ENCODE peak calls at places on chromosomes 16 and 17, in five cellular contexts. F, R, L, G and A are unnamed samples. For H3K27me3, the result is how much of the 10 kb centered on the place peaks cover.

GRCh38 chr16:77963185-77964044 is 58.9 kb upstream of the CLEC3A start:
- DNase-seq in F (no peak), R (no peak), L (no peak), G (peak), A (no peak)

GRCh38 chr16:49725651-49726050 is 130.3 kb downstream of the ZNF423 start:
- DNase-seq in F (no peak), R (no peak), L (no peak), G (no peak), A (no peak)

GRCh38 chr16:70695351-70696070 is 9.7 kb upstream of the MTSS2 start:
- DNase-seq in F (no peak), R (peak), L (peak), G (peak), A (peak)

GRCh38 chr17:39144414-39144813 is 7.0 kb downstream of the PLXDC1 start:
- DNase-seq in F (no peak), R (peak), L (no peak), G (no peak), A (peak)

GRCh38 chr16:57041182-57042156 is 50.9 kb upstream of the CPNE2 start:
- DNase-seq in F (no peak), R (peak), L (no peak), G (peak), A (no peak)

GRCh38 chr17:10198509-10199249 is at the start of gene GAS7:
- DNase-seq in F (no peak), R (peak), L (peak), G (peak), A (peak)

GRCh38 chr16:89108412-89108811 is 14.8 kb downstream of the ACSF3 start:
- DNase-seq in F (no peak), R (no peak), L (no peak), G (no peak), A (no peak)

GRCh38 chr17:56217921-56218320 is 64.6 kb downstream of the ANKFN1 start:
- DNase-seq in F (no peak), R (no peak), L (no peak), G (no peak), A (no peak)

GRCh38 chr17:7177954-7178477 is 1.2 kb downstream of the ASGR1 start:
- DNase-seq in F (no peak), R (no peak), L (peak), G (no peak), A (peak)

GRCh38 chr17:7176107-7176851 is 2.9 kb downstream of the ASGR1 start:
- DNase-seq in F (no peak), R (no peak), L (no peak), G (no peak), A (no peak)

GRCh38 chr17:7177210-7177953 is 1.8 kb downstream of the ASGR1 start:
- DNase-seq in F (no peak), R (peak), L (peak), G (peak), A (peak)

GRCh38 chr17:7175363-7175733 is 3.8 kb downstream of the ASGR1 start:
- DNase-seq in F (no peak), R (no peak), L (no peak), G (no peak), A (no peak)

GRCh38 chr17:7176870-7177209 is 2.3 kb downstream of the ASGR1 start:
- DNase-seq in F (no peak), R (no peak), L (peak), G (no peak), A (peak)
- H3K27ac ChIP-seq in F (no peak), R (no peak), L (no peak), G (no peak), A (no peak)

GRCh38 chr17:81529437-81529803 is 1.2 kb downstream of the FSCN2 start:
- DNase-seq in F (no peak), R (no peak), L (no peak), G (no peak), A (no peak)

GRCh38 chr17:81528651-81529436 is 667 bp downstream of the FSCN2 start:
- DNase-seq in F (no peak), R (no peak), L (no peak), G (no peak), A (no peak)

GRCh38 chr17:81528384-81528650 is 140 bp downstream of the FSCN2 start:
- DNase-seq in F (no peak), R (no peak), L (no peak), G (no peak), A (no peak)

GRCh38 chr17:81526662-81527571 is 1.3 kb upstream of the FSCN2 start:
- DNase-seq in F (no peak), R (no peak), L (no peak), G (no peak), A (no peak)

DNA sequence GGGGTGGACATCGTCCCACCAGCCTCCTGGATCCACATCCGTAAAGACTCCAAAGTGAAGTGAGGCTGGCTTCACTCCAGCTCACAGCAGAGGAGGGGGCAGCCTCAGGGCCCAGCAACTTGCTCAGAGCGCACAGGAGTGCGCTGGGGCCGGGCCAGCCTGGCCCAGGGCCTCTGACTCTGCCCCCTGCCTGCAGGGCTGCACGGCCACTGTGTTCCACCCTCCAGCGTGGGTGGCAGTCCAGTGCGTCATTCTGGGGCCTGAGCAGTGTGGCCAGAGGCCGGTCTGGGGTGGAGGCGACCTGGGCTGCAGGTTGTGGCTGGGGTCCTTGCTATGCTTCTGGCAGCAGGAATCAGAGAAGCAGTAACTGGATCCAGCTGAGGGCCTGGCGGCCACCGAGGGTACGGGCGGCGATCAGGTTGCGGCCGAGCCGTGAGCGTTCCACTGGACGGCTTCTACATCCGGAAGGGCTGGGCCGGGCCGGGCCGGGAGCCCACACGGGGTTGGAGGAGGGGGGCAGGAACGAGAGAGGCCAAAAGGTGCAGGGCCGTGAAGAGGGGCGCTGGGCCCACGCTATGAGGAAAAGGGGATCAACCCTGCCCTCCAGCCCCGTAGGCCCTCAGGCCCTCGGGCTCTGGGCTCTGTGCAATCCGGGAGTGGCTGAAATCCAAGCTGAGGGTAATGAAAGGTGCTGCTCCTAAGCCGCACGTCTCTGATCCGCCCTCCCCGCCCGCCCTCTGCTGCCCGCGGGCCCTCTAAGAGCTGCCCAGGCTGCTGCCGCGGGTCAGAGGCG is at the start of gene FSCN2:
- DNase-seq in F (no peak), R (no peak), L (no peak), G (no peak), A (peak)
- H3K4me3 ChIP-seq in F (peak), R (no peak), L (no peak), G (no peak), A (no peak)

GRCh38 chr17:76879691-76880090 is 11.5 kb downstream of the MGAT5B start:
- DNase-seq in F (no peak), R (no peak), L (no peak), G (no peak), A (no peak)

GRCh38 chr17:76881408-76881807 is 13.2 kb downstream of the MGAT5B start:
- DNase-seq in F (no peak), R (no peak), L (no peak), G (no peak), A (no peak)

GRCh38 chr17:76879254-76879653 is 11.1 kb downstream of the MGAT5B start:
- DNase-seq in F (no peak), R (no peak), L (no peak), G (no peak), A (no peak)

GRCh38 chr17:76880268-76880667 is 12.1 kb downstream of the MGAT5B start:
- DNase-seq in F (no peak), R (no peak), L (no peak), G (no peak), A (no peak)

DNA sequence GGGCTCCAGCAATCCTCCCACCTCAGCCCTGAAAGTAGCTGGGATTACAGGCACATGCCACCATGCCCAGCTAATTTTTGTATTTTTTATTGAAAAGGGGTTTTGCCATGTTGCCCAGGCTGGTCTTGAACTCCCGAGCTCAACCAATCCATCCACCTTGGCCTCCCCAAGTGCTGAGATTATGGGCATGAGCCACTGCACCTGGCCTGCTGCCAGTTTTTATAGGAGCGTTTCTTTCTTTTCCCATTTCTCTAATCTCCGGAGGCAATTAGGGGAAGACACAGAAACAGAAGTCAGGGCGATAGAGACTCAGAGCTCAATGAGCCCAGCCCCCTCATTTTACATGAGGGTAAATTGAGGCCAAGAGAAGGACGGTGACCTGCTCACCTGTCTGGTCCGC is 10.4 kb downstream of the MGAT5B start:
- DNase-seq in F (no peak), R (no peak), L (no peak), G (no peak), A (no peak)
- H3K27me3 ChIP-seq in F (under half), R (under half), L (under half), G (under half), A (under half)

DNA sequence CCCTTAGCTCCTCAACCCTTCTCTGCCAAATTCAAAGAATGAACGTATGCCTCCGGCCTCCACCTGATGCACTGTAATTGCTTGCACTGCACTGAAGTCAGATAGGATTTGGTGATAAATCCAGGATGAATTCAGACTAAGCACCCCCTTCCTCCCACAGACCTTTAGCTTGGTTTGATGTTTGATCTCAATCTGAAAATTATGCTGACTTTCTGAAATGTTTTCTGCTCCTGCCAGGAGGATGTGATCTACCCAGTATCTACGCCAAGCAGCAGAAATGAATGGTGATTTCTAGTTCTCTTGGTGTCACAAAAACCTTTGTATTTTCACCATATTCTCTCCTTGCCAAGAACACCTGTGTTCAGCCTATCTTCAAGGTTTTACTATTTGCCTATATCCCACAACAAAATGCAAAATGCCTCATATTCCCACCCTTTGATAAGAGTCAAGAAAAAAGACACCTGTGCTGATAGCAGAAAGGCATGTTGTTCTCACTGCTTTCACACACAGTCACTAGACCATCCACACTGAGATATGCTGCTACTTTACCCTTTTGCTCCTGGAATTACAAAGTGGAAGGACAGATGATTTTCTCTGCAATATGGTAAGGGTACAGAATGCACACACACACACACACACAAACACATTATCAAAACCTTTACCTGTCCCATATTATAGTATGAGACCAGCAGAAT is 14.7 kb downstream of the RFFL start:
- DNase-seq in F (no peak), R (no peak), L (no peak), G (no peak), A (no peak)
- H3K27ac ChIP-seq in F (no peak), R (no peak), L (no peak), G (peak), A (no peak)